ENCODE peak calls at places on chromosomes 6 and 20, in seven cellular contexts. C is non-pigmented ciliary epithelial cell; F is GM23338; N is activated T-cell treated with anti-CD3 and anti-CD28 coated beads for 4 hours; H is germinal center; R is stimulated activated CD4-positive, alpha-beta T cell treated with anti-CD3 and anti-CD28 coated beads, Interleukin-1b, Interleukin-23, amount 100 ng/mL, for 4 hours; I is foreskin fibroblast. X is an unnamed sample.
A peak's percentile ranks its signal among the peaks of the same experiment; 100 is the strongest.

GRCh38 chr6:65155083-65155482 is 551.9 kb downstream of the EYS start:
- DNase-seq in C (no peak), F (no peak), N (no peak), H (no peak), R (no peak), I (no peak), X (no peak)

GRCh38 chr6:158011478-158011920 is 29.8 kb downstream of the SYNJ2 start:
- DNase-seq in C (no peak), F (no peak), N (no peak), H (no peak), R (no peak), I (no peak), X (no peak)

GRCh38 chr20:33305591-33306057 is 22.6 kb downstream of the BPIFB1 start:
- DNase-seq in C (no peak), F (no peak), N (no peak), H (no peak), R (no peak), I (peak; percentile 71), X (no peak)

GRCh38 chr6:129340983-129341382 is 369.0 kb downstream of the ARHGAP18 start:
- DNase-seq in C (peak; percentile 89), F (no peak), N (no peak), H (no peak), R (no peak), I (peak; percentile 92), X (peak; percentile 15)

GRCh38 chr6:3389390-3390167 is 67.3 kb downstream of the SLC22A23 start:
- DNase-seq in C (no peak), F (no peak), N (no peak), H (no peak), R (no peak), I (peak; percentile 77), X (no peak)

GRCh38 chr6:4820704-4821276 is 44.6 kb downstream of the CDYL start:
- DNase-seq in C (no peak), F (no peak), N (no peak), H (no peak), R (no peak), I (peak; percentile 89), X (no peak)

GRCh38 chr6:5179917-5180316 is 80.8 kb downstream of the LYRM4 start:
- DNase-seq in C (no peak), F (no peak), N (no peak), H (no peak), R (no peak), I (no peak), X (no peak)

GRCh38 chr6:129817821-129818220 is 43.3 kb downstream of the TMEM244 start:
- DNase-seq in C (no peak), F (no peak), N (no peak), H (no peak), R (no peak), I (no peak), X (no peak)

GRCh38 chr20:46004813-46005505 is 3.7 kb upstream of the MMP9 start:
- DNase-seq in C (no peak), F (peak; percentile 89), N (no peak), H (no peak), R (no peak), I (no peak), X (no peak)

GRCh38 chr6:17879224-17879623 is 108.2 kb downstream of the KIF13A start:
- DNase-seq in C (no peak), F (no peak), N (no peak), H (no peak), R (no peak), I (peak; percentile 31), X (no peak)

GRCh38 chr6:97113170-97113569 is 169.8 kb downstream of the MMS22L start:
- DNase-seq in C (no peak), F (no peak), N (no peak), H (no peak), R (no peak), I (no peak), X (no peak)

GRCh38 chr6:39812853-39813533 is 20.8 kb downstream of the DAAM2 start:
- DNase-seq in C (no peak), F (no peak), N (no peak), H (peak; percentile 39), R (no peak), I (peak; percentile 87), X (no peak)

GRCh38 chr6:53925891-53926290 is 131.1 kb downstream of the LRRC1 start:
- DNase-seq in C (no peak), F (no peak), N (no peak), H (no peak), R (no peak), I (no peak), X (no peak)

GRCh38 chr6:112038268-112038667 is 15.6 kb upstream of the CCN6 start:
- DNase-seq in C (no peak), F (no peak), N (no peak), H (no peak), R (no peak), I (peak; percentile 24), X (no peak)

GRCh38 chr6:141653590-141653989 is 479.1 kb upstream of the GJE1 start:
- DNase-seq in C (no peak), F (no peak), N (no peak), H (no peak), R (no peak), I (peak; percentile 10), X (no peak)

GRCh38 chr6:69936674-69937363 is 70.5 kb downstream of the COL19A1 start:
- DNase-seq in C (no peak), F (peak; percentile 2), N (no peak), H (no peak), R (no peak), I (peak; percentile 49), X (no peak)

GRCh38 chr6:166586424-166587156 is at the start of gene RAMACL:
- DNase-seq in C (no peak), F (peak; percentile 79), N (no peak), H (peak; percentile 93), R (peak; percentile 12), I (no peak), X (no peak)

GRCh38 chr6:77292564-77293546 is 170.4 kb downstream of the HTR1B start:
- DNase-seq in C (peak; percentile 79), F (no peak), N (no peak), H (no peak), R (no peak), I (peak; percentile 77), X (peak; percentile 9)

GRCh38 chr20:55103188-55103587 is 627.8 kb downstream of the DOK5 start:
- DNase-seq in C (no peak), F (no peak), N (no peak), H (no peak), R (no peak), I (no peak), X (no peak)

GRCh38 chr6:118630928-118631327 is 20.5 kb downstream of the CEP85L start:
- DNase-seq in C (no peak), F (no peak), N (no peak), H (no peak), R (no peak), I (no peak), X (no peak)

GRCh38 chr6:152828431-152828830 is 77.8 kb downstream of the VIP start:
- DNase-seq in C (no peak), F (no peak), N (no peak), H (no peak), R (no peak), I (no peak), X (no peak)

GRCh38 chr6:147468634-147469033 is 39.9 kb upstream of the SAMD5 start:
- DNase-seq in C (no peak), F (peak; percentile 47), N (no peak), H (no peak), R (no peak), I (no peak), X (no peak)